ENCODE peak calls at places on chromosomes 11 and 22, in eight cellular contexts. S is lower leg skin, A is A549, Z is endothelial cell of umbilical vein, G is transverse colon, D is sigmoid colon, I is IMR-90, C is heart left ventricle. X is an unnamed sample.

GRCh38 chr11:103170865-103171264 is 61.6 kb downstream of the DYNC2H1 start:
- DNase-seq in Z (no peak), D (no peak), S (no peak), G (no peak), C (no peak), A (no peak), I (peak; percentile 61), X (no peak)

GRCh38 chr11:116788534-116788933 is 711 bp upstream of the ZPR1 start:
- DNase-seq in D (no peak), C (no peak), Z (no peak), S (no peak), A (no peak), G (no peak), I (no peak), X (no peak)

GRCh38 chr22:46051646-46052045 is 74.7 kb upstream of the WNT7B start:
- DNase-seq in S (peak; percentile 81), I (no peak), C (no peak), A (no peak), G (peak; percentile 3), Z (no peak), D (peak; percentile 56), X (no peak)

GRCh38 chr11:111846640-111847039 is 24.7 kb downstream of the ALG9 start:
- DNase-seq in I (peak; percentile 92), A (no peak), G (no peak), C (no peak), D (no peak), Z (peak; percentile 55), S (no peak), X (no peak)

GRCh38 chr11:57453543-57454177 is 6.7 kb upstream of the RTN4RL2 start:
- DNase-seq in G (no peak), A (no peak), D (no peak), I (no peak), C (no peak), S (no peak), Z (no peak), X (no peak)

GRCh38 chr11:69541501-69542313 is 60.2 kb downstream of the LINC01488 start:
- DNase-seq in G (no peak), C (no peak), S (no peak), D (peak; percentile 47), A (peak; percentile 80), Z (no peak), I (peak; percentile 43), X (no peak)

GRCh38 chr22:29983296-29983917 is 96.9 kb upstream of the HORMAD2 start:
- DNase-seq in A (no peak), I (no peak), C (no peak), S (no peak), D (no peak), G (peak; percentile 47), Z (no peak), X (no peak)

GRCh38 chr11:127492025-127492424 is 491.5 kb upstream of the KIRREL3 start:
- DNase-seq in C (no peak), D (no peak), A (no peak), S (no peak), G (no peak), I (no peak), Z (no peak), X (no peak)

GRCh38 chr11:115132829-115133228 is 371.4 kb downstream of the CADM1 start:
- DNase-seq in I (no peak), D (no peak), G (peak; percentile 21), Z (no peak), S (no peak), C (no peak), A (peak; percentile 17), X (peak; percentile 11)

GRCh38 chr22:40289991-40290459 is 56.3 kb upstream of the ADSL start:
- DNase-seq in I (no peak), D (no peak), A (no peak), S (no peak), G (peak; percentile 27), Z (no peak), C (no peak), X (no peak)

GRCh38 chr22:20033045-20033706 is 12.3 kb downstream of the TANGO2 start:
- DNase-seq in I (no peak), A (no peak), S (no peak), C (peak; percentile 88), G (no peak), Z (no peak), D (no peak), X (no peak)

GRCh38 chr11:788953-789940 is 643 bp downstream of the CEND1 start:
- DNase-seq in Z (no peak), G (no peak), C (no peak), D (no peak), A (no peak), S (no peak), I (no peak), X (no peak)

GRCh38 chr11:12198261-12198925 is 88.0 kb downstream of the MICAL2 start:
- DNase-seq in D (no peak), Z (no peak), C (no peak), A (no peak), S (peak; percentile 63), G (no peak), I (no peak), X (no peak)

GRCh38 chr22:44451016-44451415 is 47.0 kb downstream of the RTL6 start:
- DNase-seq in A (no peak), C (no peak), G (no peak), S (peak; percentile 54), Z (no peak), I (no peak), D (no peak), X (no peak)

DNA sequence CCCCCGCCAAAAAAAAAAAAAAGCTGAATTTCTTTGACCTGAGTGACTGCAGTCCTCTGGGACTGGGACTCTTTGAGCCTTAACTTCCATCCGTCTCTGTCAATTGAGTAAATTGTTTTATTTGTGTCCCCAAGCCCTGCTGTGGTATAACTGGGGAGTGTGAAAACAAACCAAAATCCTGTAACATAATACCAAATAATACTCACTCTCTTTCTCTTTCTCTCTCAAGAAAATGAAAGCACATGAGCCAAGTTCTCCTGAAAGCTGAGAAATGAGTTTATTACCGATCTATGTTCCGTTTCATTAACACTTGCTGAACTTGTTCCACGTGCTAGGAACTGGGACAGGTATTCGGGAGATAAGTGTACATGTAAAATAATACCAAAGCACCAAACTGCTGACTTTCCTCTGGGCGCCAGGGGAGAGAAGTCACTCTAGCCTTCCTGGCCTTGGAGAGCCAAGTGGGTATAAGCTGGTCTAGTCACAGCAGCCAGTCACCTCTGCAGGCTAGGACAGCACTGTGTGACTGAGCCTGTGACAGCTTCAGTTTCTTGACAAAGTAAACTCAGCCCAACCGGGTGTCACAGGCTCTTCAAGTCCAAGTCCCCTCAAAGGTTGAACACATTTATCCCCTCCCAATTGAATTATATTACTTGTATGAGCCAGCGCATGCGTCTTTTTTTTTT is 23.1 kb downstream of the CD6 start:
- DNase-seq in S (no peak), Z (no peak), A (no peak), G (no peak), D (no peak), C (no peak), I (no peak), X (no peak)
- TF ChIP-seq POLR2A in S (no peak), Z (no peak), A (no peak), G (no peak), D (no peak), C (no peak), I (no peak), X (no peak)

DNA sequence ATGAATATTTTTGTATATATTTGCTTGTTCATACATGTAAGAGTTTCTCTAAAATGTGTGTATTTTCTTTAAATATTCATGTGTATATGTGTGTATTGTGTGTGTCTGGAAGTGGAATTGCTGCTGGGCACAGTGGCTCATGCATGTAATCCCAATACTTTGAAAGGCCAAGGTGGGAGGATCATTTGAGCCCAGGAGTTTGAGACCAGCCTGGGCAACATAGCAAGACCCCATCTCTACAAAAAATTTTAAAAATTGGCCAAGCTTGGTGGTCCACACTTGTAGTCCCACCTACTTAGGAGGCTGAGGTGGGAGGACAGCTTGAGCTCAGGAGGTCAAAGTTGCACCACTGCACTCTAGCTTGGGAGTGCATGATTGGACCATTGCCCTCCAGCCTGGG is 4.7 kb upstream of the LGR4 start:
- DNase-seq in S (no peak), D (no peak), G (no peak), I (no peak), C (no peak), A (no peak), Z (no peak), X (no peak)
- TF ChIP-seq POLR2A in S (no peak), D (no peak), G (no peak), I (no peak), C (no peak), A (no peak), Z (no peak), X (no peak)

GRCh38 chr11:65526744-65527143 is 1.9 kb downstream of the SCYL1 start:
- DNase-seq in D (no peak), S (no peak), Z (no peak), A (no peak), I (no peak), G (no peak), C (no peak), X (no peak)

GRCh38 chr11:65530157-65530496 is 5.2 kb downstream of the SCYL1 start:
- DNase-seq in C (no peak), Z (no peak), I (no peak), S (no peak), D (no peak), G (no peak), A (no peak), X (no peak)

GRCh38 chr11:65525659-65526480 is 987 bp downstream of the SCYL1 start:
- DNase-seq in D (no peak), Z (no peak), S (no peak), G (no peak), I (no peak), A (no peak), C (no peak), X (no peak)

GRCh38 chr11:65529475-65530156 is 4.7 kb downstream of the SCYL1 start:
- DNase-seq in Z (no peak), D (no peak), A (no peak), C (no peak), I (no peak), S (no peak), G (no peak), X (no peak)

DNA sequence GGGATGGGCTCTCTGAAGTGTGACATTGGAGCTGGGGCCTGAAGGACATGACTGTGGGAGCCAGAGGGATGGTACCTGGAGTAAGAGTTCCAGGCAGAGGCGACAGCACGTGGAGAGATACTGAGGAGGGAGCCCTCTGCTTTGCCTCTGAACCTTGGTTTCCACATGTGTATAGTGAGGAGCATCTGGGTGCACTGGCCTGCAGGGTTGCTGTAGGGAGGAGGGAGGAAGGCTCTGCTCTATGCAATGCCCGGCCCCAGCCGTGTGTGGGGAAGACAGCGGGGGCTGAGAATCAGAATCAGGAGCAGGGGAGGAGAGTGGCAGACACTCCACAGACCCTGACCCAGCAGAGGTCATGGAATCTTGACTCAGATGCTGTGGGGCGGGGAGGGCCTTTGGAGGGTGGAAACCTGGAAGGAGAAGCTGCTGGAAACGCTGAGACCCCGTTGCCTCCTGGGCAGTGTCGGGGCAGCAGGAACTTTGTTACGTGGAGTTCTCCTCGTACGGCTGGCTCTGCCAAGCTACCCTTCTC is 4.0 kb downstream of the SCYL1 start:
- DNase-seq in S (no peak), A (no peak), D (no peak), I (no peak), C (no peak), G (no peak), Z (no peak), X (no peak)
- TF ChIP-seq POLR2A in S (no peak), A (no peak), D (no peak), I (no peak), C (no peak), G (no peak), Z (no peak), X (no peak)

DNA sequence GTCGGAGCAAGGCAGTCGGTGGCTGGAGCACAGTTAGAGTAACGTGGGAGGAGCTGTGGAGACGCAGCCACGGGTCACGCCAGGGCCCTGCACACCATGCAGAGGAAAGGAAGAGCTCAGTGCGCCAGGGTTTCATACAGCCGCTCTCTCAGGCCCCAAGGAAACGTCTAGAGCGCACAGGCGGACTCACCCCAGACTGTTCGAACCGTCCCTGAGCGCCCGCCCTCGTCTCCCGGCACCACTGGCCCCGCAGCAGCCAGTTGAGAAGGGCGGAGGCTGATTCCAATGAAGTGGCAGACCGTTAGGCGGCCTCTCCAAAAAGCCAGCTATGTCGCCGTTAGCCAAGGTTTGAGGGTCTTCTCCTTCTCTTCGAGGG is 483 bp upstream of the HYLS1 start:
- DNase-seq in I (no peak), D (peak; percentile 74), C (peak; percentile 57), S (peak; percentile 88), Z (no peak), G (peak; percentile 34), A (no peak), X (no peak)
- TF ChIP-seq POLR2A in I (no peak), D (no peak), C (no peak), S (no peak), Z (no peak), G (no peak), A (no peak), X (no peak)